ENCODE peak calls at places on chromosomes 3 and 15, in seven cellular contexts. X is bronchial epithelial cell, Z is breast epithelium, G is NCI-H2081, I is fibroblast of the conjunctiva, H is HEK293T, U is A172. F is an unnamed sample.

GRCh38 chr3:14660942-14661341 is 9.4 kb downstream of the CCDC174 start:
- DNase-seq in X (no peak), G (no peak), I (no peak), Z (no peak), H (no peak), U (no peak), F (no peak)

GRCh38 chr3:34876997-34877396 is 762.3 kb upstream of the ARPP21 start:
- DNase-seq in U (no peak), I (no peak), X (no peak), G (no peak), Z (no peak), H (no peak), F (no peak)

GRCh38 chr3:71873093-71873611 is 88.2 kb upstream of the PROK2 start:
- DNase-seq in Z (peak), U (no peak), H (no peak), G (no peak), I (no peak), X (no peak), F (no peak)

GRCh38 chr3:24195504-24196230 is 250.6 kb downstream of the NR1D2 start:
- DNase-seq in Z (no peak), I (no peak), G (no peak), H (no peak), X (no peak), U (no peak), F (no peak)

GRCh38 chr3:114494498-114494897 is 200.7 kb downstream of the TIGIT start:
- DNase-seq in Z (no peak), U (no peak), I (no peak), X (no peak), H (no peak), G (no peak), F (no peak)

GRCh38 chr15:51108933-51109550 is 14.3 kb upstream of the TNFAIP8L3 start:
- DNase-seq in X (peak), U (peak), I (no peak), Z (no peak), H (no peak), G (no peak), F (no peak)

GRCh38 chr3:144104146-144104545 is 132.5 kb downstream of the DIPK2A start:
- DNase-seq in H (no peak), Z (no peak), X (no peak), G (peak), U (no peak), I (no peak), F (no peak)

GRCh38 chr15:29558261-29558660 is 264.0 kb downstream of the TJP1 start:
- DNase-seq in U (no peak), H (no peak), X (no peak), G (no peak), Z (no peak), I (no peak), F (no peak)

GRCh38 chr15:42890161-42890913 is 30.2 kb downstream of the TTBK2 start:
- DNase-seq in G (no peak), Z (no peak), U (peak), H (no peak), I (no peak), X (peak), F (no peak)

GRCh38 chr3:81394656-81395055 is 366.8 kb downstream of the GBE1 start:
- DNase-seq in U (no peak), H (no peak), Z (no peak), G (no peak), X (no peak), I (no peak), F (no peak)

GRCh38 chr3:185399629-185400339 is 36.8 kb downstream of the MAP3K13 start:
- DNase-seq in H (no peak), Z (no peak), X (no peak), G (peak), I (no peak), U (no peak), F (no peak)

GRCh38 chr3:195583831-195584542 is at the start of gene APOD:
- DNase-seq in I (peak), Z (peak), U (no peak), G (peak), X (peak), H (no peak), F (no peak)

GRCh38 chr3:169228522-169228921 is 435.0 kb downstream of the MECOM start:
- DNase-seq in Z (no peak), U (no peak), G (no peak), I (no peak), X (no peak), H (no peak), F (no peak)